ENCODE peak calls at places on chromosomes 4 and X, in nine cellular contexts. One of them, this sample, is unnamed. For H3K36me3, the result is how much of the 10 kb centered on the place peaks cover.

GRCh38 chrX:16712116-16712824 is at the start of gene CTPS2:
- DNase-seq in endodermal cell: peak
- DNase-seq in H1: peak
- DNase-seq in ovary: peak
- DNase-seq in PC-9: peak
- DNase-seq in IMR-90: peak
- DNase-seq in heart left ventricle: peak
- DNase-seq in cardiac muscle cell: peak
- DNase-seq in suprapubic skin: peak
- DNase-seq in this sample: peak

GRCh38 chr4:156473175-156473574 is 498.4 kb downstream of the PDGFC start:
- DNase-seq in IMR-90: no peak
- DNase-seq in H1: no peak
- DNase-seq in cardiac muscle cell: no peak
- DNase-seq in ovary: no peak
- DNase-seq in heart left ventricle: no peak
- DNase-seq in endodermal cell: no peak
- DNase-seq in suprapubic skin: no peak
- DNase-seq in PC-9: no peak
- DNase-seq in this sample: no peak

GRCh38 chr4:69818060-69818639 is 41.8 kb downstream of the SULT1E1 start:
- DNase-seq in cardiac muscle cell: peak
- DNase-seq in ovary: no peak
- DNase-seq in PC-9: no peak
- DNase-seq in H1: no peak
- DNase-seq in endodermal cell: no peak
- DNase-seq in suprapubic skin: no peak
- DNase-seq in heart left ventricle: no peak
- DNase-seq in IMR-90: no peak
- DNase-seq in this sample: no peak

GRCh38 chrX:118499295-118499694 is 3.7 kb downstream of the DOCK11 start:
- DNase-seq in ovary: no peak
- DNase-seq in H1: peak
- DNase-seq in heart left ventricle: no peak
- DNase-seq in cardiac muscle cell: peak
- DNase-seq in endodermal cell: peak
- DNase-seq in suprapubic skin: no peak
- DNase-seq in PC-9: no peak
- DNase-seq in IMR-90: no peak
- DNase-seq in this sample: no peak

GRCh38 chr4:96342790-96343455 is 503.0 kb downstream of the PDHA2 start:
- DNase-seq in suprapubic skin: no peak
- DNase-seq in PC-9: no peak
- DNase-seq in H1: no peak
- DNase-seq in endodermal cell: no peak
- DNase-seq in ovary: no peak
- DNase-seq in IMR-90: no peak
- DNase-seq in cardiac muscle cell: no peak
- DNase-seq in heart left ventricle: no peak
- DNase-seq in this sample: no peak

GRCh38 chr4:74109894-74110605 is 11.1 kb upstream of the CXCL2 start:
- DNase-seq in suprapubic skin: no peak
- DNase-seq in cardiac muscle cell: no peak
- DNase-seq in endodermal cell: no peak
- DNase-seq in H1: no peak
- DNase-seq in IMR-90: peak
- DNase-seq in heart left ventricle: no peak
- DNase-seq in PC-9: no peak
- DNase-seq in ovary: no peak
- DNase-seq in this sample: no peak

GRCh38 chr4:176187610-176188009 is 7.8 kb downstream of the SPATA4 start:
- DNase-seq in suprapubic skin: no peak
- DNase-seq in cardiac muscle cell: no peak
- DNase-seq in endodermal cell: no peak
- DNase-seq in heart left ventricle: no peak
- DNase-seq in PC-9: no peak
- DNase-seq in H1: no peak
- DNase-seq in ovary: no peak
- DNase-seq in IMR-90: peak
- DNase-seq in this sample: no peak

GRCh38 chrX:100593142-100593541 is 8.4 kb downstream of the TNMD start:
- DNase-seq in cardiac muscle cell: no peak
- DNase-seq in endodermal cell: no peak
- DNase-seq in suprapubic skin: no peak
- DNase-seq in IMR-90: no peak
- DNase-seq in ovary: no peak
- DNase-seq in heart left ventricle: no peak
- DNase-seq in H1: no peak
- DNase-seq in PC-9: no peak
- DNase-seq in this sample: no peak

GRCh38 chr4:55458611-55459010 is 62.9 kb downstream of the TMEM165 start:
- DNase-seq in suprapubic skin: no peak
- DNase-seq in PC-9: no peak
- DNase-seq in H1: no peak
- DNase-seq in cardiac muscle cell: no peak
- DNase-seq in ovary: no peak
- DNase-seq in heart left ventricle: no peak
- DNase-seq in IMR-90: peak
- DNase-seq in endodermal cell: no peak
- DNase-seq in this sample: no peak

GRCh38 chr4:19936471-19936870 is 315.2 kb upstream of the SLIT2 start:
- DNase-seq in endodermal cell: no peak
- DNase-seq in cardiac muscle cell: no peak
- DNase-seq in PC-9: no peak
- DNase-seq in suprapubic skin: no peak
- DNase-seq in IMR-90: peak
- DNase-seq in ovary: no peak
- DNase-seq in heart left ventricle: no peak
- DNase-seq in H1: no peak
- DNase-seq in this sample: no peak

GRCh38 chrX:64894454-64895038 is 81.7 kb downstream of the ZC4H2 start:
- DNase-seq in IMR-90: peak
- DNase-seq in cardiac muscle cell: peak
- DNase-seq in PC-9: no peak
- DNase-seq in endodermal cell: peak
- DNase-seq in ovary: no peak
- DNase-seq in suprapubic skin: no peak
- DNase-seq in heart left ventricle: no peak
- DNase-seq in H1: peak
- DNase-seq in this sample: no peak

GRCh38 chr4:21982087-21982486 is 33.5 kb upstream of the KCNIP4 start:
- DNase-seq in cardiac muscle cell: no peak
- DNase-seq in heart left ventricle: no peak
- DNase-seq in ovary: no peak
- DNase-seq in IMR-90: no peak
- DNase-seq in H1: no peak
- DNase-seq in endodermal cell: no peak
- DNase-seq in suprapubic skin: no peak
- DNase-seq in PC-9: no peak
- DNase-seq in this sample: no peak

GRCh38 chr4:15691346-15692140 is 9.9 kb downstream of the FAM200B start:
- DNase-seq in ovary: no peak
- DNase-seq in IMR-90: peak
- DNase-seq in cardiac muscle cell: no peak
- DNase-seq in suprapubic skin: no peak
- DNase-seq in H1: no peak
- DNase-seq in PC-9: no peak
- DNase-seq in heart left ventricle: no peak
- DNase-seq in endodermal cell: no peak
- DNase-seq in this sample: no peak

GRCh38 chr4:151325320-151326246 is at the start of gene SH3D19:
- DNase-seq in PC-9: peak
- DNase-seq in suprapubic skin: peak
- DNase-seq in ovary: peak
- DNase-seq in cardiac muscle cell: peak
- DNase-seq in IMR-90: peak
- DNase-seq in heart left ventricle: peak
- DNase-seq in endodermal cell: peak
- DNase-seq in H1: peak
- DNase-seq in this sample: peak

GRCh38 chr4:51831133-51831532 is 11.8 kb upstream of the DCUN1D4 start:
- DNase-seq in PC-9: no peak
- DNase-seq in suprapubic skin: no peak
- DNase-seq in cardiac muscle cell: peak
- DNase-seq in ovary: peak
- DNase-seq in heart left ventricle: peak
- DNase-seq in endodermal cell: peak
- DNase-seq in IMR-90: peak
- DNase-seq in H1: peak
- DNase-seq in this sample: peak

GRCh38 chr4:185343726-185344581 is 51.8 kb downstream of the LRP2BP start:
- DNase-seq in cardiac muscle cell: no peak
- DNase-seq in endodermal cell: no peak
- DNase-seq in ovary: no peak
- DNase-seq in IMR-90: peak
- DNase-seq in PC-9: no peak
- DNase-seq in heart left ventricle: peak
- DNase-seq in suprapubic skin: no peak
- DNase-seq in H1: no peak
- DNase-seq in this sample: no peak

GRCh38 chr4:8290701-8290970 is 21.1 kb downstream of the HTRA3 start:
- DNase-seq in endodermal cell: peak
- DNase-seq in heart left ventricle: peak
- DNase-seq in ovary: peak
- DNase-seq in suprapubic skin: peak
- DNase-seq in H1: no peak
- DNase-seq in IMR-90: no peak
- DNase-seq in cardiac muscle cell: no peak
- DNase-seq in PC-9: no peak
- DNase-seq in this sample: peak

GRCh38 chr4:4593596-4593995 is 51.7 kb upstream of the STX18 start:
- DNase-seq in endodermal cell: no peak
- DNase-seq in suprapubic skin: no peak
- DNase-seq in heart left ventricle: no peak
- DNase-seq in IMR-90: no peak
- DNase-seq in PC-9: no peak
- DNase-seq in cardiac muscle cell: no peak
- DNase-seq in ovary: no peak
- DNase-seq in H1: no peak
- DNase-seq in this sample: no peak
- H3K36me3 ChIP-seq in endodermal cell: under half
- H3K36me3 ChIP-seq in suprapubic skin: under half
- H3K36me3 ChIP-seq in heart left ventricle: under half
- H3K36me3 ChIP-seq in IMR-90: under half
- H3K36me3 ChIP-seq in PC-9: under half
- H3K36me3 ChIP-seq in cardiac muscle cell: under half
- H3K36me3 ChIP-seq in ovary: under half
- H3K36me3 ChIP-seq in H1: under half
- H3K36me3 ChIP-seq in this sample: under half

DNA sequence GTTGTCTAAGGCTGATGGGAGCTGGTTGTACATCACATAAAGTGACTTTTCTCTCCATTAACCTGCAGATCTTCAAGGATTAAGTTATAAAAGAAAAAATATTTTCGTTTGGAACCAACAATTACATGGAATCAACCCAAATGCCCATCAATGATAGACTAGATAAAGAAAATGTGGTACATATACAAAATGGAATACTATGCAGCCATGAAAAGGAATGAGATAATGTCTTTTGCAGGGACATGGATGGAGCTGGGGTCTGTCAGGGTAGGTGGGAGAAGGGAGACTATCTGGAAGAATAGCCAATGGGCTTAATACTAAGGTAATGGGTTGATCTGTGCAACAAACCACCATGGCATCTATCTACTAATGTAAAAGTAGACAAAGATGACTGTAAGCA is 313.2 kb downstream of the FSTL5 start:
- DNase-seq in heart left ventricle: no peak
- DNase-seq in endodermal cell: no peak
- DNase-seq in H1: no peak
- DNase-seq in PC-9: no peak
- DNase-seq in suprapubic skin: no peak
- DNase-seq in ovary: no peak
- DNase-seq in IMR-90: no peak
- DNase-seq in cardiac muscle cell: no peak
- DNase-seq in this sample: no peak
- H3K27ac ChIP-seq in heart left ventricle: no peak
- H3K27ac ChIP-seq in endodermal cell: no peak
- H3K27ac ChIP-seq in H1: no peak
- H3K27ac ChIP-seq in PC-9: no peak
- H3K27ac ChIP-seq in suprapubic skin: no peak
- H3K27ac ChIP-seq in ovary: no peak
- H3K27ac ChIP-seq in IMR-90: no peak
- H3K27ac ChIP-seq in cardiac muscle cell: no peak
- H3K27ac ChIP-seq in this sample: no peak

GRCh38 chrX:54885740-54886139 is 34.9 kb upstream of the TRO start:
- DNase-seq in heart left ventricle: no peak
- DNase-seq in endodermal cell: no peak
- DNase-seq in H1: no peak
- DNase-seq in IMR-90: no peak
- DNase-seq in ovary: no peak
- DNase-seq in PC-9: no peak
- DNase-seq in suprapubic skin: no peak
- DNase-seq in cardiac muscle cell: no peak
- DNase-seq in this sample: no peak

GRCh38 chrX:54894159-54894558 is 26.5 kb upstream of the TRO start:
- DNase-seq in IMR-90: no peak
- DNase-seq in heart left ventricle: no peak
- DNase-seq in ovary: no peak
- DNase-seq in suprapubic skin: no peak
- DNase-seq in cardiac muscle cell: no peak
- DNase-seq in H1: no peak
- DNase-seq in PC-9: no peak
- DNase-seq in endodermal cell: peak
- DNase-seq in this sample: no peak

GRCh38 chrX:54891573-54891972 is 29.1 kb upstream of the TRO start:
- DNase-seq in cardiac muscle cell: peak
- DNase-seq in PC-9: no peak
- DNase-seq in IMR-90: peak
- DNase-seq in heart left ventricle: peak
- DNase-seq in endodermal cell: peak
- DNase-seq in suprapubic skin: no peak
- DNase-seq in H1: no peak
- DNase-seq in ovary: no peak
- DNase-seq in this sample: no peak
- TF ChIP-seq CTCF in cardiac muscle cell: peak
- TF ChIP-seq CTCF in PC-9: peak
- TF ChIP-seq CTCF in IMR-90: peak
- TF ChIP-seq CTCF in heart left ventricle: peak
- TF ChIP-seq CTCF in endodermal cell: peak
- TF ChIP-seq CTCF in suprapubic skin: no peak
- TF ChIP-seq CTCF in H1: peak
- TF ChIP-seq CTCF in ovary: no peak
- TF ChIP-seq CTCF in this sample: peak

GRCh38 chr4:7013171-7013570 is 30.0 kb upstream of the TADA2B start:
- DNase-seq in endodermal cell: no peak
- DNase-seq in IMR-90: no peak
- DNase-seq in heart left ventricle: no peak
- DNase-seq in suprapubic skin: no peak
- DNase-seq in H1: no peak
- DNase-seq in PC-9: no peak
- DNase-seq in cardiac muscle cell: no peak
- DNase-seq in ovary: no peak
- DNase-seq in this sample: no peak
- H3K36me3 ChIP-seq in endodermal cell: half or more
- H3K36me3 ChIP-seq in IMR-90: half or more
- H3K36me3 ChIP-seq in heart left ventricle: half or more
- H3K36me3 ChIP-seq in suprapubic skin: half or more
- H3K36me3 ChIP-seq in H1: under half
- H3K36me3 ChIP-seq in PC-9: under half
- H3K36me3 ChIP-seq in cardiac muscle cell: under half
- H3K36me3 ChIP-seq in ovary: under half
- H3K36me3 ChIP-seq in this sample: half or more